ENCODE peak calls at places on chromosomes 4 and X, in nine cellular contexts. V is ureter; L is HuH-7; A is NCI-H1092 treated with DMSO at 0.1 percent for 48 hours; X is lower leg skin; Z is activated T-cell treated with anti-CD3 and anti-CD28 coated beads, Interleukin-2, amount 50 U/mL, for 4 hours; K is activated CD4-positive, alpha-beta memory T cell treated with anti-CD3 and anti-CD28 coated beads for 36 hours; T is AG20443; Y is posterior vena cava. E is an unnamed sample.

GRCh38 chr4:171022698-171023378 is 790.4 kb upstream of the GALNTL6 start:
- DNase-seq in V (no peak), K (no peak), L (no peak), A (no peak), X (no peak), Z (no peak), T (no peak), Y (no peak), E (no peak)

GRCh38 chrX:39162322-39162721 is 361.1 kb downstream of the MID1IP1 start:
- DNase-seq in L (no peak), K (peak), T (peak), V (no peak), X (peak), Z (peak), Y (no peak), A (no peak), E (peak)

GRCh38 chr4:56434599-56435000 is 815 bp downstream of the PPAT start:
- DNase-seq in A (peak), L (no peak), K (no peak), Z (no peak), Y (no peak), V (no peak), X (no peak), T (no peak), E (peak)

GRCh38 chrX:49230500-49231232 is 2.5 kb downstream of the CACNA1F start:
- DNase-seq in T (peak), X (peak), K (peak), L (no peak), V (peak), Z (peak), A (peak), Y (peak), E (peak)

GRCh38 chr4:85722401-85722800 is 247.5 kb downstream of the ARHGAP24 start:
- DNase-seq in Z (no peak), K (no peak), A (no peak), X (no peak), Y (no peak), L (no peak), T (no peak), V (no peak), E (no peak)

GRCh38 chr4:126938023-126938422 is 694.7 kb upstream of the INTU start:
- DNase-seq in V (no peak), X (no peak), K (no peak), Z (no peak), T (no peak), L (no peak), Y (no peak), A (no peak), E (no peak)

GRCh38 chr4:56958111-56958517 is 19.3 kb downstream of the NOA1 start:
- DNase-seq in Z (no peak), L (no peak), T (peak), X (peak), A (peak), Y (peak), V (peak), K (no peak), E (peak)

GRCh38 chr4:23923840-23924239 is 34.0 kb upstream of the PPARGC1A start:
- DNase-seq in Y (no peak), T (no peak), V (no peak), L (no peak), K (no peak), A (no peak), X (no peak), Z (no peak), E (no peak)

GRCh38 chr4:54637325-54637724 is 20.4 kb upstream of the KIT start:
- DNase-seq in Z (no peak), Y (no peak), K (no peak), L (no peak), T (no peak), X (no peak), V (no peak), A (no peak), E (no peak)